ENCODE peak calls at places on chromosomes 5 and 9, in eight cellular contexts. Y is HCT116, E is PC-3, W is GM23338, L is OCI-LY7, A is SK-N-SH, O is neural progenitor cell, I is hepatocyte. C is an unnamed sample.

GRCh38 chr9:92969516-92970466 is 22.5 kb downstream of the FGD3 start:
- DNase-seq in Y (no peak), E (no peak), W (no peak), L (no peak), A (no peak), O (no peak), I (no peak), C (no peak)

GRCh38 chr9:135262248-135262647 is 174.8 kb downstream of the OLFM1 start:
- DNase-seq in Y (no peak), E (no peak), W (no peak), L (no peak), A (no peak), O (no peak), I (no peak), C (no peak)

GRCh38 chr9:136345281-136346156 is 18.0 kb downstream of the DNLZ start:
- DNase-seq in Y (no peak), E (peak), W (peak), L (no peak), A (peak), O (peak), I (peak), C (peak)

GRCh38 chr5:94329115-94329514 is 289.3 kb downstream of the KIAA0825 start:
- DNase-seq in Y (no peak), E (no peak), W (peak), L (no peak), A (no peak), O (peak), I (no peak), C (peak)

GRCh38 chr5:157331807-157332206 is 65.9 kb downstream of the CYFIP2 start:
- DNase-seq in Y (no peak), E (no peak), W (no peak), L (no peak), A (no peak), O (no peak), I (no peak), C (no peak)

GRCh38 chr5:39588176-39588575 is 163.4 kb upstream of the DAB2 start:
- DNase-seq in Y (no peak), E (peak), W (no peak), L (no peak), A (no peak), O (no peak), I (no peak), C (no peak)

GRCh38 chr5:51598026-51598425 is 214.8 kb downstream of the ISL1 start:
- DNase-seq in Y (no peak), E (no peak), W (no peak), L (no peak), A (no peak), O (no peak), I (no peak), C (no peak)

GRCh38 chr5:6545770-6546690 is 86.8 kb downstream of the NSUN2 start:
- DNase-seq in Y (no peak), E (no peak), W (no peak), L (no peak), A (no peak), O (peak), I (no peak), C (peak)

GRCh38 chr9:5563886-5564285 is 53.6 kb downstream of the PDCD1LG2 start:
- DNase-seq in Y (no peak), E (peak), W (no peak), L (no peak), A (no peak), O (no peak), I (no peak), C (peak)

GRCh38 chr9:114678130-114678529 is 3.9 kb downstream of the TEX48 start:
- DNase-seq in Y (no peak), E (no peak), W (no peak), L (no peak), A (no peak), O (no peak), I (no peak), C (no peak)
- TF ChIP-seq EZH2phosphoT487 in Y (no peak), E (no peak), W (no peak), L (no peak), A (no peak), O (no peak), I (no peak), C (no peak)

GRCh38 chr5:96293966-96294886 is 138.8 kb downstream of the PCSK1 start:
- DNase-seq in Y (no peak), E (peak), W (no peak), L (no peak), A (no peak), O (no peak), I (no peak), C (peak)
- H3K27ac ChIP-seq in Y (no peak), E (peak), W (no peak), L (no peak), A (peak), O (no peak), I (peak), C (peak)

GRCh38 chr9:90489066-90489465 is 153.6 kb downstream of the DIRAS2 start:
- DNase-seq in Y (no peak), E (no peak), W (no peak), L (no peak), A (no peak), O (no peak), I (no peak), C (no peak)
- H3K4me3 ChIP-seq in Y (no peak), E (no peak), W (no peak), L (no peak), A (no peak), O (no peak), I (no peak), C (no peak)

GRCh38 chr9:3447143-3447542 is 78.7 kb downstream of the RFX3 start:
- DNase-seq in Y (no peak), E (no peak), W (no peak), L (no peak), A (no peak), O (no peak), I (no peak), C (no peak)
- TF ChIP-seq EZH2phosphoT487 in Y (no peak), E (no peak), W (no peak), L (no peak), A (no peak), O (no peak), I (no peak), C (no peak)

GRCh38 chr5:55371145-55371544 is 63.4 kb downstream of the MTREX start:
- DNase-seq in Y (no peak), E (no peak), W (no peak), L (no peak), A (no peak), O (no peak), I (no peak), C (no peak)
- H3K27ac ChIP-seq in Y (no peak), E (no peak), W (no peak), L (no peak), A (no peak), O (no peak), I (no peak), C (no peak)

DNA sequence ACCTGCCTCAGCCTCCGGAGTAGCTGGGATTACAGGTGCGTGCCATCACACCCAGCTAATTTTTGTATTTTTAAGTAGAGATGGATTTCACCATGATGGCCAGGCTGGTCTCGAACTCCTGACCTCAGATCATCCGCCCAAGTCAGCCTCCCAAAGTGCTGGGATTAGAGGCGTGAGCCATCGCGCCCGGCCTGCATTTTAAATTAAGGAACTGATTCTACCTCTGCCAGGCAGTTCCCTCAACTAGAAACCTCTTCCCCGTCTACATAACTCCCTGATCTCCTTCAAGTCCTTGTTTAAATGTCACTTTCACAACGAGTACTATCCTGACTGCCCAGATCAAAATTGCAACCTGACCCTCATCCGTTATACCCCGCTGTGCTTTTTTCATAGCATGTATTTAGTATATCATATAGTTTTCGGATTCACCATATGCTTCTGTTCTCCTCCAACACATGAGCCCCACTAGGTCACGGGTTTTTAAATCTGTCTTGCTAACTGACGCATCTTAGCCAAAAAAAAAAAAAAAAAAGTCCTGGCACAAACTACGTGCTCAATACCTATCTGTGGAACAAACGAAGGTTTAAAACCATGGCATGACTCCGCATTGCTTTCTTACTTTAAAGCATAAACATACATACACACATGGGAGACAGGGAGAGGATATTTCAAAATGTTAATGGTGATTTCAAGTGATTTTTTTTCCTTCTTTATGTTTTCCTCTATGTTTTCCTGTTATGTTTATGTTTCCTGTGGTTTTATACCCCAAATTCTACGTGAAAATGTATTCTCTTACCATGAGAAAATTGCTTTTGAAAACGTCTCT is 766 bp upstream of the SOWAHA start:
- DNase-seq in Y (no peak), E (no peak), W (no peak), L (no peak), A (no peak), O (no peak), I (no peak), C (no peak)
- H3K4me3 ChIP-seq in Y (peak), E (peak), W (peak), L (no peak), A (peak), O (peak), I (no peak), C (no peak)

GRCh38 chr5:66757834-66758396 is 161.7 kb downstream of the MAST4 start:
- DNase-seq in Y (no peak), E (no peak), W (no peak), L (no peak), A (no peak), O (no peak), I (no peak), C (no peak)

DNA sequence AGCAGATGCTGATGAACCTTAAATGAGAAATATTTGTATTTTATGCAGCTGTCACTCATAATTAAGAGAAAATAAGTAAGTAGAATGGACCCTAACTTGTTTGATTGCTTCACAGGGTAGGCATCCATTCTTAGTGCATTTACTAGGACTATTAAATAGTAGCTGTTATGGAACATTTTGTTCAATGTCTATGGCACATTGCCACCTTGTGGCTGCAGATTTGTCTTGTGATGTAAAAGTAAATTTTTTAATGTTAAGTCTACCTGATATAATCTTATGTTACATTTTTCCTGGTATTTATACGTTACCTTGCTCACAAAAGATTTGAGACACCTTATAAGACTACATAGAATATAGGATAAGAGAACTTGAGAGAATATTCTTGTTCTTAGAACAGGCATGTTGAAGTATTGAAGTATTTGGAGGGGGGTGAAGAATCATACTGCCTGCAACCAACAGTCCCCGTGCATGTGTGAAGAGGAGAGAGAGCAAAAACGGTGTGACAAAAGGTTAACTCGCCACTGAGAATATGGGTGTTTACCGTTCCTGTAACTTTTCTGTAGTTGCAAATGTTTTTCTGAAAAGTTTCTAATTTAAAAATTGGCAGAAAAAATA is 161.1 kb downstream of the MAST4 start:
- DNase-seq in Y (peak), E (peak), W (peak), L (peak), A (peak), O (peak), I (peak), C (peak)
- TF ChIP-seq EZH2phosphoT487 in Y (no peak), E (no peak), W (no peak), L (no peak), A (no peak), O (no peak), I (no peak), C (no peak)

GRCh38 chr5:176535101-176535654 is 2.0 kb downstream of the RNF44 start:
- DNase-seq in Y (no peak), E (peak), W (no peak), L (peak), A (no peak), O (no peak), I (no peak), C (peak)
- H3K27ac ChIP-seq in Y (peak), E (peak), W (peak), L (peak), A (peak), O (no peak), I (peak), C (peak)

DNA sequence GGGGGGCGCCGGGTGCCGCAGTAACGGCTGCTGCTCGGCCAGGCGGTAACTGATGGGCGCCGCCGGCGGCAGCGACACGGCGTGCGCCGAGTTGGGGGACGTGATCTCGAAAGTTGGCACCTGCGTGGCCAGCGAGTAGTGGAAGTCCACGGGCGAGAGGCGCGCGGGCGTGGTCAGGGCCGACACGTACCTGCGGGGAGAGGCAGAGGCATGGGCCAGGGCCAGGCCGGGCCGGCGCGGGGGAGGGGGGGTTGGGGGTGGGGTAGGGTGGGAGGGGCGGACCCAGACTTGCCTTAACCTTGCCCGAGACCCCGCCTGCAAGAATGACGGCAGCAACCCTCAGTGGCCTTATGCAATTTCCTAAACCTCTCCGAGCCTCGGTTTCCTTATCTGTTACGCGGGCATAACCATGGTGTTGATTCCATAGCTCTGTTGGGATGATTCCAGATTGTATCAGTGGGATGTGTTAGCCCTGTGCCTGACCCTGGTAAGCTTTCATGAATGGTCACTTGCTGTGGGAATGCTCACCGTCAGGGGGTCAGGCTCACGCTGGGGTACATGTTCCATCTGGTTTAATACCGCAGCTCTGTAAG is 53.0 kb downstream of the PSD2 start:
- DNase-seq in Y (no peak), E (no peak), W (peak), L (no peak), A (no peak), O (no peak), I (peak), C (no peak)
- H3K4me3 ChIP-seq in Y (no peak), E (no peak), W (peak), L (peak), A (no peak), O (peak), I (no peak), C (peak)